ENCODE peak calls at places on chromosomes 2 and 18, in seven cellular contexts. J is left colon, N is upper lobe of right lung, D is NCI-H345, W is T1000, Q is germinal center, R is amygdala. O is an unnamed sample.

GRCh38 chr2:24110660-24111303 is 12.4 kb downstream of the PFN4 start:
- DNase-seq in Q (no peak), D (no peak), N (no peak), W (no peak), R (no peak), J (no peak), O (no peak)

GRCh38 chr2:157471078-157471477 is 27.2 kb upstream of the CYTIP start:
- DNase-seq in D (no peak), W (no peak), J (peak; percentile 13), R (no peak), N (no peak), Q (peak; percentile 8), O (no peak)

GRCh38 chr2:25491003-25491696 is 149.4 kb upstream of the DNMT3A start:
- DNase-seq in N (no peak), D (no peak), Q (no peak), W (no peak), J (no peak), R (no peak), O (no peak)

GRCh38 chr2:142094233-142094632 is 36.6 kb downstream of the LRP1B start:
- DNase-seq in D (no peak), Q (no peak), W (no peak), N (no peak), R (no peak), J (no peak), O (no peak)

GRCh38 chr2:31945572-31945935 is 65.3 kb downstream of the MEMO1 start:
- DNase-seq in Q (no peak), R (no peak), D (no peak), N (no peak), W (no peak), J (no peak), O (no peak)

GRCh38 chr2:63056309-63057065 is 5.9 kb downstream of the OTX1 start:
- DNase-seq in Q (no peak), W (no peak), R (no peak), N (no peak), D (no peak), J (peak; percentile 67), O (peak; percentile 53)

GRCh38 chr2:228974169-228974568 is 296.9 kb downstream of the PID1 start:
- DNase-seq in D (no peak), Q (no peak), J (no peak), R (no peak), N (no peak), W (no peak), O (no peak)

GRCh38 chr18:49756671-49757362 is 56.5 kb downstream of the ACAA2 start:
- DNase-seq in J (no peak), N (peak; percentile 26), R (no peak), D (no peak), Q (no peak), W (no peak), O (no peak)

GRCh38 chr18:24799176-24799575 is 338.7 kb downstream of the HRH4 start:
- DNase-seq in J (no peak), N (no peak), R (no peak), W (no peak), D (no peak), Q (no peak), O (no peak)

GRCh38 chr2:8148260-8148880 is 533.5 kb upstream of the ID2 start:
- DNase-seq in Q (no peak), N (no peak), D (no peak), W (peak; percentile 61), J (no peak), R (no peak), O (no peak)